ENCODE peak calls at places on chromosomes 12 and 14, in seven cellular contexts. C is ovary; I is cardiac septum; L is WERI-Rb-1; K is hepatocyte; P is CD4-positive, alpha-beta T cell; M is fibroblast of the aortic adventitia. W is an unnamed sample.

GRCh38 chr12:127389923-127390322 is 877.0 kb upstream of the TMEM132C start:
- DNase-seq in C (no peak), I (no peak), L (no peak), K (peak), P (no peak), M (peak), W (peak)

GRCh38 chr14:64292197-64292596 is 2.0 kb downstream of the ESR2 start:
- DNase-seq in C (no peak), I (no peak), L (no peak), K (no peak), P (no peak), M (no peak), W (no peak)

GRCh38 chr14:72898448-72898847 is 4.5 kb upstream of the DPF3 start:
- DNase-seq in C (no peak), I (no peak), L (no peak), K (no peak), P (no peak), M (no peak), W (no peak)

GRCh38 chr12:19186722-19187661 is 57.5 kb downstream of the PLEKHA5 start:
- DNase-seq in C (no peak), I (no peak), L (peak), K (peak), P (no peak), M (peak), W (peak)

GRCh38 chr14:90556050-90556477 is 159.2 kb downstream of the CALM1 start:
- DNase-seq in C (peak), I (no peak), L (no peak), K (peak), P (no peak), M (no peak), W (no peak)

GRCh38 chr14:100955201-100955600 is 51.7 kb upstream of the RTL1 start:
- DNase-seq in C (no peak), I (no peak), L (no peak), K (no peak), P (no peak), M (peak), W (no peak)

GRCh38 chr14:35985504-35986218 is 159.5 kb downstream of the BRMS1L start:
- DNase-seq in C (no peak), I (no peak), L (no peak), K (no peak), P (no peak), M (no peak), W (no peak)

GRCh38 chr12:89070603-89071002 is 281.7 kb downstream of the DUSP6 start:
- DNase-seq in C (no peak), I (no peak), L (no peak), K (no peak), P (no peak), M (no peak), W (no peak)

GRCh38 chr12:81627336-81628189 is 131.6 kb downstream of the PPFIA2 start:
- DNase-seq in C (no peak), I (no peak), L (no peak), K (peak), P (no peak), M (peak), W (peak)

GRCh38 chr12:10967409-10967808 is 19.3 kb downstream of the TAS2R50 start:
- DNase-seq in C (no peak), I (no peak), L (no peak), K (no peak), P (no peak), M (peak), W (peak)

GRCh38 chr14:100442036-100442435 is 118.9 kb downstream of the SLC25A47 start:
- DNase-seq in C (no peak), I (no peak), L (no peak), K (no peak), P (no peak), M (no peak), W (no peak)

GRCh38 chr14:91324606-91324950 is 80.1 kb upstream of the GPR68 start:
- DNase-seq in C (no peak), I (no peak), L (no peak), K (no peak), P (no peak), M (no peak), W (no peak)

GRCh38 chr12:119328111-119328510 is 6.4 kb upstream of the CCDC60 start:
- DNase-seq in C (no peak), I (no peak), L (peak), K (peak), P (no peak), M (no peak), W (no peak)

GRCh38 chr12:121128908-121129704 is 3.6 kb upstream of the P2RX7 start:
- DNase-seq in C (peak), I (peak), L (peak), K (peak), P (peak), M (peak), W (peak)

GRCh38 chr12:44875417-44875953 is 630 bp downstream of the NELL2 start:
- DNase-seq in C (no peak), I (no peak), L (peak), K (peak), P (peak), M (no peak), W (no peak)

GRCh38 chr14:105456736-105457703 is 17.6 kb upstream of the CRIP2 start:
- DNase-seq in C (no peak), I (no peak), L (no peak), K (no peak), P (no peak), M (no peak), W (no peak)

GRCh38 chr14:64040044-64040443 is 187.2 kb downstream of the SYNE2 start:
- DNase-seq in C (no peak), I (no peak), L (no peak), K (no peak), P (no peak), M (peak), W (peak)

GRCh38 chr14:92408186-92408585 is 85.2 kb downstream of the SLC24A4 start:
- DNase-seq in C (no peak), I (no peak), L (no peak), K (peak), P (no peak), M (peak), W (peak)

GRCh38 chr14:104096318-104096717 is 10.8 kb downstream of the ASPG start:
- DNase-seq in C (no peak), I (no peak), L (no peak), K (no peak), P (no peak), M (no peak), W (no peak)

GRCh38 chr12:91983935-91984334 is 161.7 kb downstream of the BTG1 start:
- DNase-seq in C (no peak), I (no peak), L (no peak), K (no peak), P (no peak), M (no peak), W (no peak)

GRCh38 chr12:10128687-10129086 is 1.3 kb downstream of the CLEC7A start:
- DNase-seq in C (no peak), I (no peak), L (no peak), K (no peak), P (no peak), M (no peak), W (no peak)

GRCh38 chr14:99235578-99235977 is 36.4 kb downstream of the BCL11B start:
- DNase-seq in C (no peak), I (no peak), L (no peak), K (no peak), P (no peak), M (no peak), W (no peak)

GRCh38 chr12:89707992-89708792 is 446 bp downstream of the ATP2B1 start:
- DNase-seq in C (peak), I (peak), L (peak), K (peak), P (peak), M (no peak), W (peak)

GRCh38 chr12:130990034-130990433 is 36.3 kb downstream of the ADGRD1 start:
- DNase-seq in C (no peak), I (peak), L (no peak), K (no peak), P (no peak), M (no peak), W (no peak)

GRCh38 chr12:75944097-75944904 is 87.3 kb downstream of the PHLDA1 start:
- DNase-seq in C (no peak), I (no peak), L (no peak), K (peak), P (no peak), M (peak), W (peak)

GRCh38 chr12:105738036-105738435 is 400.7 kb downstream of the NUAK1 start:
- DNase-seq in C (peak), I (peak), L (no peak), K (no peak), P (no peak), M (no peak), W (no peak)

GRCh38 chr14:97777622-97778021 is 980.4 kb downstream of the VRK1 start:
- DNase-seq in C (no peak), I (no peak), L (no peak), K (no peak), P (peak), M (no peak), W (no peak)

GRCh38 chr12:87150969-87151662 is 878.1 kb downstream of the C12orf50 start:
- DNase-seq in C (no peak), I (no peak), L (peak), K (peak), P (no peak), M (no peak), W (peak)

GRCh38 chr14:44854114-44854513 is 107.6 kb downstream of the KLHL28 start:
- DNase-seq in C (no peak), I (no peak), L (no peak), K (no peak), P (no peak), M (no peak), W (no peak)

GRCh38 chr14:101980700-101981099 is 16.3 kb downstream of the DYNC1H1 start:
- DNase-seq in C (no peak), I (no peak), L (no peak), K (peak), P (no peak), M (peak), W (peak)

GRCh38 chr12:95532851-95533250 is 18.4 kb downstream of the USP44 start:
- DNase-seq in C (no peak), I (no peak), L (no peak), K (peak), P (no peak), M (peak), W (no peak)

GRCh38 chr12:103588680-103589079 is 1.6 kb downstream of the STAB2 start:
- DNase-seq in C (no peak), I (no peak), L (no peak), K (no peak), P (no peak), M (no peak), W (no peak)

GRCh38 chr14:21833836-21834235 is 160.2 kb upstream of the OR4E1 start:
- DNase-seq in C (no peak), I (no peak), L (no peak), K (no peak), P (no peak), M (no peak), W (no peak)

GRCh38 chr14:105144666-105145380 is 23.8 kb downstream of the JAG2 start:
- DNase-seq in C (no peak), I (no peak), L (peak), K (no peak), P (peak), M (no peak), W (no peak)

GRCh38 chr14:44979740-44980346 is 17.9 kb downstream of the TOGARAM1 start:
- DNase-seq in C (no peak), I (no peak), L (no peak), K (no peak), P (no peak), M (no peak), W (no peak)

GRCh38 chr12:4278582-4278939 is 5.0 kb downstream of the CCND2 start:
- DNase-seq in C (no peak), I (no peak), L (no peak), K (peak), P (no peak), M (no peak), W (no peak)

GRCh38 chr12:88945041-88945732 is 364.9 kb upstream of the KITLG start:
- DNase-seq in C (no peak), I (no peak), L (no peak), K (no peak), P (no peak), M (peak), W (no peak)

GRCh38 chr14:55354500-55354899 is 57.1 kb downstream of the ATG14 start:
- DNase-seq in C (peak), I (no peak), L (peak), K (peak), P (peak), M (peak), W (peak)

GRCh38 chr14:97640031-97640430 is 842.8 kb downstream of the VRK1 start:
- DNase-seq in C (no peak), I (no peak), L (no peak), K (no peak), P (no peak), M (no peak), W (no peak)

W was measured in MCF 10A.